ENCODE peak calls at places on chromosome 2, in four cellular contexts. U, K, D and O are unnamed samples.

GRCh38 chr2:56288863-56289580 is 105.2 kb downstream of the CCDC85A start:
- DNase-seq in U (no peak), K (no peak), D (no peak), O (no peak)

GRCh38 chr2:37839991-37840390 is 85.1 kb upstream of the RMDN2 start:
- DNase-seq in U (no peak), K (no peak), D (no peak), O (no peak)

GRCh38 chr2:149017116-149017985 is 21.1 kb upstream of the LYPD6B start:
- DNase-seq in U (peak; percentile 72), K (peak; percentile 33), D (peak; percentile 56), O (peak; percentile 36)

GRCh38 chr2:66440692-66441091 is 5.8 kb downstream of the MEIS1 start:
- DNase-seq in U (peak; percentile 58), K (no peak), D (peak; percentile 25), O (no peak)

GRCh38 chr2:10448646-10449480 is 736 bp upstream of the ODC1 start:
- DNase-seq in U (peak; percentile 87), K (peak; percentile 67), D (peak; percentile 88), O (peak; percentile 21)

GRCh38 chr2:230861564-230862255 is 3.0 kb upstream of the ITM2C start:
- DNase-seq in U (no peak), K (no peak), D (no peak), O (no peak)

GRCh38 chr2:10787176-10787968 is 25.2 kb downstream of the PDIA6 start:
- DNase-seq in U (no peak), K (no peak), D (no peak), O (no peak)

GRCh38 chr2:164138750-164139149 is 402.9 kb upstream of the FIGN start:
- DNase-seq in U (no peak), K (no peak), D (no peak), O (no peak)

GRCh38 chr2:64354857-64355680 is 98.9 kb upstream of the LGALSL start:
- DNase-seq in U (no peak), K (no peak), D (no peak), O (no peak)

GRCh38 chr2:173708757-173709156 is 256.4 kb downstream of the SP3 start:
- DNase-seq in U (peak; percentile 44), K (no peak), D (no peak), O (no peak)

GRCh38 chr2:173985595-173985994 is 20.4 kb upstream of the SP3 start:
- DNase-seq in U (no peak), K (no peak), D (no peak), O (no peak)

GRCh38 chr2:141528990-141529389 is 601.8 kb downstream of the LRP1B start:
- DNase-seq in U (no peak), K (no peak), D (no peak), O (no peak)

GRCh38 chr2:39093208-39093898 is 27.5 kb downstream of the SOS1 start:
- DNase-seq in U (no peak), K (no peak), D (no peak), O (no peak)

GRCh38 chr2:141381946-141382345 is 748.9 kb downstream of the LRP1B start:
- DNase-seq in U (no peak), K (no peak), D (no peak), O (no peak)

GRCh38 chr2:9703701-9704221 is 73.0 kb upstream of the YWHAQ start:
- DNase-seq in U (no peak), K (peak; percentile 62), D (no peak), O (no peak)

DNA sequence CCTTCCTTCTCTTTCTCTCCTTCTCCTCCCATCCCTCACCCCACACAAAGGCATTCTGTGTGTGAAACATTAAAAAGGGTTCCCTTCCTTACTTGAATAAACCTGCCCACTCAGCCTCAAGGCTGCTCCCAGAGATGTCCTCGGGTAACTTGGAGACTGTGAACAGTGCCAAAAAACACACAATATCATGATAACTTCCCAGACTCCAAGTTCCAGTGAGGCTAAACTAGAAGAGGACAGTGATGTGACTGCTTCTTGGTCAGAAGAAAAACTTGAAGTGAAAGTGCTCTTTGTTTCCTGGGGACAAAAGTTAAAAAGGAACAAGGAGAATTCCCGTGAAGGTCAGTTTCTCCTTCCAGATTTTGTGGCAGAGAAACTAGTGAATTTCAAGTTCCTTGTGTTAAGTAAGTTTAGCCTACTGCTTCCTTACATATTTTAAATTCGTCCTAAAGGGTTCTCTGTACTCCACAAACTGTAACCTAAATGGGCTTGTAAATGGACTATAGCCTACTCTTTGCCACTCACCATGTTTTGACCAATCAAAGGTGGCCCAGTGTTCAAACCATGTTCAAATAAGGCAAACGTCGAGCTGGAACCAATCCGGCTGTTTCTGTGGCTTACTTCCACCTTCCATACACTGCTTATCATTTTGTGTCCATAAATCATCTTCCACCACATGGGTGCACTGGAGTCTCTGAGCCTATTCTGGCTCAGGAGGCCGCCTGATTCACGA is 20.5 kb downstream of the TPRKB start:
- DNase-seq in U (no peak), K (peak; percentile 1), D (no peak), O (no peak)
- H3K4me3 ChIP-seq in U (no peak overlapping the region), K (no peak overlapping the region), D (peak overlapping the region; percentile 7), O (peak overlapping the region; percentile 70)

GRCh38 chr2:47082976-47083375 is 72.1 kb downstream of the STPG4 start:
- DNase-seq in U (no peak), K (no peak), D (no peak), O (no peak)
- H3K27ac ChIP-seq in U (no peak overlapping the region), K (no peak overlapping the region), D (peak overlapping the region; percentile 73), O (no peak overlapping the region)

GRCh38 chr2:204108874-204109295 is 172.3 kb downstream of the ICOS start:
- DNase-seq in U (no peak), K (no peak), D (no peak), O (no peak)

GRCh38 chr2:204108301-204108700 is 171.7 kb downstream of the ICOS start:
- DNase-seq in U (peak; percentile 51), K (no peak), D (no peak), O (no peak)

GRCh38 chr2:204114294-204114693 is 177.7 kb downstream of the ICOS start:
- DNase-seq in U (peak; percentile 31), K (no peak), D (no peak), O (no peak)

GRCh38 chr2:204109681-204110080 is 173.1 kb downstream of the ICOS start:
- DNase-seq in U (peak; percentile 46), K (no peak), D (no peak), O (no peak)

DNA sequence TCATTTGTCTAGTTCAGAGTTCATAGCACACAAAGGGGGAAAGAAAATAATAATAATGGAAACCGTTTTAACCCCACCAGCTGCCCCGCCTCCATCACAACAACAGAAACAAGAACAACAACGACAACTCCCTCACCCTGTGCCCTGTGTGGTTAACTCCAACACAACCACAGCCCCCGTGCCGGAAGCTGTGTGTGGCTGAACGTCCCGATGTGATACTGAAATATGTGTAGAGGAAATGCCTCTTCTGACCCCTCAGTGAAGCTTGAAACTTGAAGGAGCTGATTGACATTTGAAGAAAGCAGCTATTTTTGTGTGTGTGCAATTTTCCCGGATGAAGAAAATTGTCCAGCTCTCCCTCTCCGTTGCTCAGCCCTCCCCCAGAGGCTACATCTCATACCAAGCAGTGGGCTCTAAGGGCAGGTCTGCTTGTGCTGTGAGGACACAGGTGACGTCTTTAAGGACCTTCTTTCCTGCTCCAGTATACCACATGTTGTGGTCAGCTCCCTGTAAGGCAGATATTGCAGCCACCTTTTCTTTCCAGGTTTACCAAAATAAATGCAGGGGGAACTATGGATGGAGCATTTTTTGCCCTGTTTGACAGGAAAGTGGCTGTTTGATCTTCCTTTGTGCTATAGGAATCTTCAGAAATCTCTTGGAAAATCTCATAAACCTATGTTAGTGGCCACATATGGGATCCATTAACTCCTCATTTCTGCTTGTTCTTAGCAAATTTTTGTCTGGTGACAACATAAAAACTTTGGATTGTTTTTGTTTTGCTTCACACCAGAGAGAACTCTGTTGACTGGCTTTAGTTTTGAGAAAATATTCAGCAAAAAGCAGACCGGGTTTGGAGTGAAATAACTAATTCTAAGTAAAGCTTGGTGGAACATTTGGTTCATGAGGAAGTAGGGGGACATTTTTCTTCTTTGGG is 174.0 kb downstream of the ICOS start:
- DNase-seq in U (peak; percentile 18), K (no peak), D (no peak), O (no peak)
- H3K4me3 ChIP-seq in U (no peak overlapping the region), K (no peak overlapping the region), D (no peak overlapping the region), O (peak overlapping the region; percentile 0)

GRCh38 chr2:49702740-49703139 is 548.4 kb upstream of the FSHR start:
- DNase-seq in U (no peak), K (no peak), D (no peak), O (no peak)
- H3K27ac ChIP-seq in U (no peak overlapping the region), K (no peak overlapping the region), D (no peak overlapping the region), O (no peak overlapping the region)

DNA sequence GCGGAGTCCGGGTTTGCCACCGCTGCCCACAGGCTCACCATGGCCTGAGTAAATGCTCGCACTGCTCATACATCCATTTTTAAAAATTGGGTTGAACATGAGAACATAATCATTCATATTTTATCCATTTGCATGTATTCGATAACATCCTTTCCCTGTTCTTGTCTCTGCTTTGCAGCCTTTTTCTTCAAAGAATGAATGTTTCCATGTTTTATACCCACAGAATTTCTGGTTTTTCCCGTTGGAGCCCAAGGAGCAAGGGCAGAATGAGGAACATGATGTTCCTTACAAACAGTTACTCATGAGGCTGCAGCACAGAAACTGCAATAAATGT is 146.5 kb downstream of the CCDC74A start:
- DNase-seq in U (no peak), K (no peak), D (no peak), O (no peak)
- H3K4me3 ChIP-seq in U (no peak overlapping the region), K (no peak overlapping the region), D (peak overlapping the region; percentile 66), O (peak overlapping the region; percentile 70)

DNA sequence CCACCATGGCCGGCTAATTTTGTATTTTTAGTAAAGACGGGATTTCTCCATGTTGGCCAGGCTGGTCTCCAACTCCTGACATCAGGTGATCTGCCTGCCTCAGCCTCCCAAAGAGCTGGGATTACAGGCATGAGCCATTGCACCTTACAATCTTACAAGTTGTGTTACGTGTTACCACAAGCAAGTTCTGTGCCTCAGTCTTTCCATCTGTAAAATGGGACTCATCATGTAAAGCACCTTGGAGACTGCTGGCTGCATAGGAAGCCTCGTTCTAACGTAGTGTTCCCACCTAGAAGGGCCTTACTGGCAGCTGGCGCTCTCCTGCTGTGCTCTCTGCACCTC is 10.0 kb downstream of the DNAJB2 start:
- DNase-seq in U (no peak), K (no peak), D (no peak), O (no peak)
- H3K27ac ChIP-seq in U (peak overlapping the region; percentile 95), K (peak overlapping the region; percentile 89), D (peak overlapping the region; percentile 66), O (peak overlapping the region; percentile 81)

GRCh38 chr2:121570036-121570664 is 39.5 kb downstream of the RNU4ATAC start:
- DNase-seq in U (no peak), K (no peak), D (no peak), O (no peak)
- H3K4me3 ChIP-seq in U (no peak overlapping the region), K (no peak overlapping the region), D (no peak overlapping the region), O (no peak overlapping the region)